ENCODE peak calls at places on chromosome 4, in ten cellular contexts. Q is psoas muscle; G is Peyer's patch; L is fibroblast of lung; S is aorta; F is A549; B is heart left ventricle; N is mesenchymal stem cell; W is CD4-positive, CD25-positive, alpha-beta regulatory T cell; O is upper lobe of right lung. E is an unnamed sample. For H3K4me1, the result is how much of the 10 kb centered on the place peaks cover.

GRCh38 chr4:139555073-139555704 is 830 bp downstream of the SETD7 start:
- DNase-seq in Q (peak), G (peak), L (peak), S (peak), F (peak), B (peak), N (peak), W (peak), O (peak), E (peak)

GRCh38 chr4:169315530-169316306 is 45.0 kb upstream of the SH3RF1 start:
- DNase-seq in Q (no peak), G (no peak), L (peak), S (no peak), F (no peak), B (no peak), N (peak), W (no peak), O (no peak), E (no peak)

GRCh38 chr4:174265917-174266316 is 17.6 kb downstream of the FBXO8 start:
- DNase-seq in Q (no peak), G (no peak), L (no peak), S (no peak), F (no peak), B (no peak), N (no peak), W (no peak), O (no peak), E (no peak)

GRCh38 chr4:27836505-27836904 is 975.9 kb downstream of the STIM2 start:
- DNase-seq in Q (no peak), G (no peak), L (peak), S (no peak), F (no peak), B (no peak), N (peak), W (no peak), O (no peak), E (no peak)

GRCh38 chr4:138405439-138405838 is 163.3 kb upstream of the SLC7A11 start:
- DNase-seq in Q (no peak), G (no peak), L (peak), S (no peak), F (no peak), B (no peak), N (peak), W (no peak), O (no peak), E (no peak)

GRCh38 chr4:173746424-173746823 is 216.4 kb upstream of the HAND2 start:
- DNase-seq in Q (no peak), G (no peak), L (no peak), S (no peak), F (no peak), B (no peak), N (no peak), W (no peak), O (no peak), E (no peak)

GRCh38 chr4:1035510-1035909 is 24.1 kb downstream of the FGFRL1 start:
- DNase-seq in Q (no peak), G (no peak), L (peak), S (peak), F (no peak), B (peak), N (no peak), W (no peak), O (no peak), E (no peak)

GRCh38 chr4:6619466-6620255 is 20.8 kb upstream of the MRFAP1 start:
- DNase-seq in Q (no peak), G (no peak), L (no peak), S (peak), F (no peak), B (no peak), N (no peak), W (no peak), O (peak), E (no peak)

GRCh38 chr4:147396105-147396504 is 84.8 kb upstream of the EDNRA start:
- DNase-seq in Q (no peak), G (no peak), L (no peak), S (no peak), F (no peak), B (no peak), N (no peak), W (no peak), O (no peak), E (no peak)

GRCh38 chr4:21949073-21949457 is 493 bp upstream of the KCNIP4 start:
- DNase-seq in Q (no peak), G (peak), L (peak), S (no peak), F (no peak), B (no peak), N (no peak), W (no peak), O (peak), E (peak)

GRCh38 chr4:422587-422986 is 76.4 kb downstream of the ZNF721 start:
- DNase-seq in Q (no peak), G (no peak), L (no peak), S (no peak), F (no peak), B (no peak), N (no peak), W (no peak), O (no peak), E (no peak)

GRCh38 chr4:1234811-1235292 is 14.1 kb downstream of the CTBP1 start:
- DNase-seq in Q (peak), G (no peak), L (no peak), S (peak), F (no peak), B (no peak), N (no peak), W (no peak), O (peak), E (peak)

GRCh38 chr4:107913283-107913899 is 18.0 kb upstream of the CYP2U1 start:
- DNase-seq in Q (no peak), G (peak), L (peak), S (no peak), F (peak), B (no peak), N (peak), W (peak), O (no peak), E (no peak)

GRCh38 chr4:161717084-161717483 is 446.7 kb downstream of the FSTL5 start:
- DNase-seq in Q (no peak), G (no peak), L (no peak), S (no peak), F (no peak), B (no peak), N (no peak), W (no peak), O (no peak), E (no peak)

GRCh38 chr4:133148690-133149363 is at the start of gene PCDH10:
- DNase-seq in Q (peak), G (peak), L (peak), S (peak), F (peak), B (peak), N (peak), W (no peak), O (peak), E (peak)

GRCh38 chr4:29311231-29311630 is 1408.9 kb upstream of the PCDH7 start:
- DNase-seq in Q (no peak), G (no peak), L (peak), S (no peak), F (no peak), B (no peak), N (no peak), W (no peak), O (no peak), E (no peak)

GRCh38 chr4:88738146-88738545 is 40.5 kb upstream of the NAP1L5 start:
- DNase-seq in Q (peak), G (no peak), L (no peak), S (no peak), F (no peak), B (no peak), N (no peak), W (no peak), O (no peak), E (no peak)

GRCh38 chr4:1722551-1723071 is 1.3 kb downstream of the TACC3 start:
- DNase-seq in Q (peak), G (no peak), L (no peak), S (no peak), F (no peak), B (no peak), N (peak), W (no peak), O (no peak), E (peak)

GRCh38 chr4:61204353-61204752 is 4.2 kb downstream of the ADGRL3 start:
- DNase-seq in Q (no peak), G (no peak), L (peak), S (no peak), F (no peak), B (no peak), N (peak), W (no peak), O (no peak), E (no peak)

GRCh38 chr4:6307891-6308290 is 38.2 kb downstream of the WFS1 start:
- DNase-seq in Q (no peak), G (no peak), L (no peak), S (no peak), F (no peak), B (no peak), N (no peak), W (no peak), O (no peak), E (no peak)

GRCh38 chr4:7041851-7042696 is 1.1 kb upstream of the TADA2B start:
- DNase-seq in Q (peak), G (peak), L (peak), S (peak), F (no peak), B (peak), N (no peak), W (no peak), O (peak), E (no peak)

GRCh38 chr4:133474511-133474910 is 325.4 kb downstream of the PCDH10 start:
- DNase-seq in Q (no peak), G (no peak), L (no peak), S (no peak), F (no peak), B (no peak), N (no peak), W (no peak), O (no peak), E (no peak)

GRCh38 chr4:183838987-183839712 is 66.0 kb upstream of the STOX2 start:
- DNase-seq in Q (no peak), G (no peak), L (no peak), S (no peak), F (no peak), B (no peak), N (peak), W (no peak), O (no peak), E (no peak)

GRCh38 chr4:141077611-141078225 is 55.6 kb downstream of the RNF150 start:
- DNase-seq in Q (no peak), G (no peak), L (no peak), S (no peak), F (no peak), B (peak), N (no peak), W (no peak), O (no peak), E (no peak)

GRCh38 chr4:107478327-107478946 is 241.6 kb downstream of the PAPSS1 start:
- DNase-seq in Q (no peak), G (no peak), L (no peak), S (no peak), F (no peak), B (no peak), N (no peak), W (no peak), O (no peak), E (no peak)

GRCh38 chr4:55947912-55948725 is 626 bp upstream of the CEP135 start:
- DNase-seq in Q (no peak), G (no peak), L (peak), S (no peak), F (peak), B (no peak), N (peak), W (peak), O (no peak), E (no peak)

GRCh38 chr4:142363686-142364085 is 482.4 kb downstream of the INPP4B start:
- DNase-seq in Q (no peak), G (no peak), L (no peak), S (no peak), F (no peak), B (no peak), N (no peak), W (no peak), O (no peak), E (no peak)

GRCh38 chr4:131447883-131448282 is 1701.2 kb upstream of the PCDH10 start:
- DNase-seq in Q (no peak), G (no peak), L (no peak), S (no peak), F (no peak), B (no peak), N (no peak), W (no peak), O (no peak), E (no peak)

GRCh38 chr4:39591290-39591689 is 47.4 kb downstream of the SMIM14 start:
- DNase-seq in Q (no peak), G (peak), L (no peak), S (no peak), F (peak), B (no peak), N (no peak), W (no peak), O (no peak), E (no peak)

GRCh38 chr4:24666816-24667477 is 82.6 kb upstream of the DHX15 start:
- DNase-seq in Q (no peak), G (no peak), L (no peak), S (no peak), F (no peak), B (no peak), N (no peak), W (no peak), O (no peak), E (no peak)

GRCh38 chr4:94925764-94926347 is 168.1 kb downstream of the BMPR1B start:
- DNase-seq in Q (no peak), G (no peak), L (no peak), S (no peak), F (no peak), B (no peak), N (no peak), W (no peak), O (no peak), E (no peak)

GRCh38 chr4:145663194-145663593 is 16.8 kb upstream of the C4orf51 start:
- DNase-seq in Q (no peak), G (no peak), L (no peak), S (no peak), F (no peak), B (no peak), N (no peak), W (no peak), O (no peak), E (no peak)

GRCh38 chr4:76251448-76252270 is at the start of gene FAM47E:
- DNase-seq in Q (peak), G (peak), L (peak), S (peak), F (peak), B (peak), N (peak), W (no peak), O (peak), E (peak)

GRCh38 chr4:86963697-86964096 is 28.9 kb downstream of the AFF1 start:
- DNase-seq in Q (no peak), G (no peak), L (peak), S (no peak), F (no peak), B (no peak), N (peak), W (no peak), O (no peak), E (no peak)

DNA sequence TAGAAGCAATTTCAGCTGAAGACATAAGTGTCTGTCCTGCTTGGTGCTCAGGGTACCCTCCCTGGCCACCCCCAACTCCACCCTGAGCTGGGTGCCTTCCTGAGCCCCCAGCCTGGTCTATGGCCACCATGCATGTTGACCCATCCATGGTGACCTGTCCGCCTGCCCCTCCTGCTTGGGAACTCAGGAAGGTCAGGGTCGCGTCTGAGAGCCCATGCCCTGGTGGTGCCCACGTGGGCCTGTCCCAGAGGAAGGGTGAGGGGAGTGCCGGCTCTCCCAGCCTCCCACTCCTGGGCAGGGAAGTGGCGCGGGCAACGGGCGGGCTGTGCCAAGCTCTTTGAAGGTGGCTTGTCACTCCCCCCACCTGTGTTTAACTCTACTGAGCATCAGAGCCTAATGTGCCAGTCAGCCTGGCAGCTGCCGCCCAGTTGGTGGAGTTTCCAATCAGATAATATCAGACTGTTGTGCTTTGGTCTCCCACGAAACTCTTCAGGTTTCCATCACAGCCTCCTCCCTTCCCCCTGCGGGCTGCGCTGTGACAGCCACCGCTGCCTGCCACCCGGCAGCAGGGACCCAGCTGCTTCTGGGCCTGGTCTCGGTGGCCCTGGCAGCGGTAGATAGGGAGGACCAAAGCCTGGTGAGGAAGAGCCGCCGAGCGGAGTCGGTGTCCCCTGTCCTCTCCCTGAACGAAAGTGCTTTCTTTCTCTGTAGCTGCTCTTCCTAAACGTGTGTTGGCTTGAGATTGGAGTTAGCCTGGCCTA is 4.8 kb downstream of the SH3BP2 start:
- DNase-seq in Q (peak), G (peak), L (no peak), S (no peak), F (no peak), B (peak), N (no peak), W (peak), O (peak), E (peak)
- H3K4me1 ChIP-seq in Q (under half), G (under half), L (under half), S (under half), F (half or more), B (half or more), N (half or more), W (half or more), O (half or more), E (half or more)

GRCh38 chr4:16687011-16687410 is 211.4 kb downstream of the LDB2 start:
- DNase-seq in Q (no peak), G (no peak), L (no peak), S (no peak), F (no peak), B (no peak), N (no peak), W (no peak), O (no peak), E (no peak)
- H3K4me1 ChIP-seq in Q (under half), G (under half), L (under half), S (under half), F (under half), B (under half), N (under half), W (under half), O (under half), E (under half)

GRCh38 chr4:73729534-73730165 is 10.7 kb upstream of the CXCL8 start:
- DNase-seq in Q (peak), G (peak), L (peak), S (peak), F (peak), B (peak), N (peak), W (no peak), O (peak), E (no peak)
- H3K4me1 ChIP-seq in Q (under half), G (under half), L (under half), S (under half), F (under half), B (under half), N (under half), W (under half), O (under half), E (under half)

GRCh38 chr4:37666625-37667071 is 19.5 kb downstream of the RELL1 start:
- DNase-seq in Q (peak), G (peak), L (peak), S (peak), F (peak), B (peak), N (peak), W (no peak), O (no peak), E (peak)
- H3K4me1 ChIP-seq in Q (half or more), G (under half), L (under half), S (under half), F (half or more), B (half or more), N (under half), W (under half), O (half or more), E (half or more)